ENCODE peak calls at places on chromosomes 12 and 14, in seven cellular contexts. U, R, F, I, J, L and D are unnamed samples.

GRCh38 chr14:31001339-31001658 is 24.1 kb upstream of the AP4S1 start:
- DNase-seq in U (no peak), R (no peak), F (no peak), I (no peak), J (no peak), L (no peak), D (no peak)

GRCh38 chr14:68510201-68510600 is 282.7 kb downstream of the ZFP36L1 start:
- DNase-seq in U (peak), R (no peak), F (no peak), I (peak), J (no peak), L (peak), D (peak)

GRCh38 chr14:31457665-31458659 is 656 bp upstream of the DTD2 start:
- DNase-seq in U (no peak), R (no peak), F (no peak), I (no peak), J (no peak), L (no peak), D (peak)

GRCh38 chr12:116018282-116018681 is 259.2 kb downstream of the MED13L start:
- DNase-seq in U (no peak), R (no peak), F (no peak), I (no peak), J (no peak), L (no peak), D (peak)

GRCh38 chr12:674272-674781 is 11.1 kb upstream of the NINJ2 start:
- DNase-seq in U (no peak), R (no peak), F (no peak), I (no peak), J (no peak), L (peak), D (no peak)

GRCh38 chr12:25386823-25387134 is 136.1 kb upstream of the KRAS start:
- DNase-seq in U (no peak), R (peak), F (no peak), I (no peak), J (no peak), L (no peak), D (no peak)

GRCh38 chr12:91226-91625 is 24.7 kb downstream of the IQSEC3 start:
- DNase-seq in U (no peak), R (no peak), F (no peak), I (no peak), J (no peak), L (no peak), D (no peak)

GRCh38 chr14:28629328-28630004 is 137.1 kb upstream of the FOXG1 start:
- DNase-seq in U (no peak), R (no peak), F (no peak), I (no peak), J (peak), L (no peak), D (no peak)

GRCh38 chr12:34291426-34291901 is 269.2 kb downstream of the ALG10 start:
- DNase-seq in U (peak), R (no peak), F (no peak), I (no peak), J (no peak), L (no peak), D (no peak)

GRCh38 chr12:89708793-89709156 is at the start of gene ATP2B1:
- DNase-seq in U (peak), R (no peak), F (peak), I (peak), J (peak), L (peak), D (peak)

GRCh38 chr14:22761734-22762133 is 4.8 kb upstream of the OXA1L start:
- DNase-seq in U (no peak), R (no peak), F (no peak), I (no peak), J (no peak), L (no peak), D (no peak)

GRCh38 chr14:28609228-28609828 is 157.3 kb upstream of the FOXG1 start:
- DNase-seq in U (no peak), R (peak), F (peak), I (no peak), J (peak), L (peak), D (peak)

GRCh38 chr14:54567224-54567633 is 301 bp downstream of the SAMD4A start:
- DNase-seq in U (peak), R (peak), F (no peak), I (peak), J (no peak), L (no peak), D (no peak)

GRCh38 chr12:19546611-19547162 is 107.4 kb downstream of the AEBP2 start:
- DNase-seq in U (no peak), R (no peak), F (no peak), I (no peak), J (peak), L (peak), D (peak)

GRCh38 chr12:79512068-79512467 is 178.7 kb downstream of the PAWR start:
- DNase-seq in U (no peak), R (no peak), F (no peak), I (no peak), J (no peak), L (no peak), D (no peak)

GRCh38 chr14:106681161-106681955 is 1155.0 kb downstream of the TMEM121 start:
- DNase-seq in U (no peak), R (no peak), F (no peak), I (no peak), J (no peak), L (no peak), D (no peak)

GRCh38 chr12:34406228-34406995 is 384.1 kb downstream of the ALG10 start:
- DNase-seq in U (peak), R (no peak), F (no peak), I (peak), J (no peak), L (no peak), D (no peak)

GRCh38 chr12:49019435-49020317 is 1.1 kb upstream of the PRKAG1 start:
- DNase-seq in U (no peak), R (no peak), F (no peak), I (peak), J (no peak), L (peak), D (peak)

GRCh38 chr14:65335548-65335947 is 77.0 kb upstream of the FUT8 start:
- DNase-seq in U (no peak), R (no peak), F (no peak), I (no peak), J (no peak), L (no peak), D (no peak)

GRCh38 chr12:42932937-42933336 is 343.4 kb upstream of the PRICKLE1 start:
- DNase-seq in U (no peak), R (no peak), F (no peak), I (no peak), J (no peak), L (no peak), D (no peak)

DNA sequence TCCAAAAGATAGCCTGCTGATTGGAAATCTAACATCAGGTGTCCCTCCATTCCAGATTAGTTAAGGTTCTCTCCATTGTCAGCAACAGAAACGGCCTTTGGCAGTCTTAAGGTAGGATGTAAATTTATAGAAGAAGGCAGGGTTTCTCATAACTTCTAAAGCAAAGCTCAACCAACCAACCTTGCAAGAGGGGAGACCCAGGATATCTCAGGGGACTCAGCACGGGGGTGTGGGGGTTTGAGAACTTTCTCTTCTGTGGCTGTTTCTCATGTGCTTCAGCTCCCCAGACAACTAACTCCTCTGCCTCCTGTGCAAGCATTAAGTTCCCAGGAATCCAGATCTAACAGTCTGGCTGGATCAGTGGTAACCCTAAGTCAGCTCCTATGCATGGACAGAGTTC is 148.1 kb downstream of the RIMBP2 start:
- DNase-seq in U (no peak), R (no peak), F (no peak), I (no peak), J (no peak), L (no peak), D (no peak)
- H3K27ac ChIP-seq in U (no peak), R (no peak), F (no peak), I (no peak), J (no peak), L (no peak), D (no peak)

GRCh38 chr14:73008501-73008900 is 18.4 kb downstream of the ZFYVE1 start:
- DNase-seq in U (no peak), R (no peak), F (no peak), I (no peak), J (no peak), L (peak), D (peak)
- H3K27ac ChIP-seq in U (no peak), R (no peak), F (no peak), I (no peak), J (no peak), L (peak), D (no peak)

GRCh38 chr12:132064641-132065040 is 79.5 kb downstream of the DDX51 start:
- DNase-seq in U (no peak), R (no peak), F (no peak), I (no peak), J (no peak), L (no peak), D (no peak)

GRCh38 chr12:132066345-132066685 is 77.8 kb downstream of the DDX51 start:
- DNase-seq in U (no peak), R (no peak), F (no peak), I (no peak), J (no peak), L (no peak), D (no peak)

GRCh38 chr12:132065203-132065602 is 78.9 kb downstream of the DDX51 start:
- DNase-seq in U (no peak), R (no peak), F (no peak), I (no peak), J (no peak), L (no peak), D (no peak)

GRCh38 chr12:132066749-132067148 is 77.4 kb downstream of the DDX51 start:
- DNase-seq in U (no peak), R (no peak), F (no peak), I (no peak), J (no peak), L (no peak), D (no peak)

GRCh38 chr12:132065609-132066344 is 78.3 kb downstream of the DDX51 start:
- DNase-seq in U (no peak), R (no peak), F (no peak), I (no peak), J (no peak), L (no peak), D (no peak)
- H3K27ac ChIP-seq in U (no peak), R (no peak), F (no peak), I (no peak), J (no peak), L (no peak), D (no peak)

GRCh38 chr14:93133476-93133875 is 17.8 kb upstream of the ITPK1 start:
- DNase-seq in U (no peak), R (no peak), F (no peak), I (no peak), J (peak), L (peak), D (no peak)
- H3K27ac ChIP-seq in U (peak), R (no peak), F (no peak), I (no peak), J (no peak), L (no peak), D (no peak)